ENCODE peak calls at places on chromosomes 16 and 17, in ten cellular contexts. B is islet precursor cell; X is CD8-positive, alpha-beta memory T cell; R is retina; Y is stimulated activated CD8-positive, alpha-beta memory T cell treated with anti-CD3 and anti-CD28 coated beads, Interleukin-4, amount 100 ng/mL, for 24 hours; C is AG08395; L is C1 segment of cervical spinal cord; K is HEK293T; Q is astrocyte of the hippocampus; N is anterior cingulate cortex. P is an unnamed sample.

GRCh38 chr16:87465306-87465705 is 27.5 kb downstream of the ZCCHC14 start:
- DNase-seq in B (peak), R (no peak), L (no peak), C (peak), K (no peak), Y (no peak), X (no peak), N (no peak), Q (peak), P (no peak)

GRCh38 chr16:30677931-30678585 is 19.8 kb downstream of the FBRS start:
- DNase-seq in Y (no peak), C (no peak), N (no peak), R (no peak), X (no peak), B (no peak), K (no peak), L (no peak), Q (no peak), P (no peak)

GRCh38 chr16:81626181-81626674 is 152.9 kb upstream of the PLCG2 start:
- DNase-seq in N (no peak), C (no peak), K (no peak), R (no peak), Y (no peak), Q (no peak), X (no peak), B (no peak), L (no peak), P (no peak)

GRCh38 chr17:45311762-45312476 is 4.9 kb downstream of the MAP3K14 start:
- DNase-seq in C (no peak), Q (peak), R (no peak), L (no peak), K (no peak), N (no peak), X (peak), Y (peak), B (peak), P (no peak)

GRCh38 chr17:65739026-65739425 is 177.6 kb upstream of the AXIN2 start:
- DNase-seq in Q (no peak), K (no peak), N (no peak), Y (no peak), L (no peak), R (no peak), C (no peak), X (no peak), B (no peak), P (no peak)

GRCh38 chr17:78375401-78376079 is 2.9 kb upstream of the PGS1 start:
- DNase-seq in K (no peak), Y (no peak), R (no peak), X (no peak), Q (peak), C (peak), N (no peak), L (no peak), B (peak), P (no peak)

GRCh38 chr16:14510939-14511797 is 118.9 kb downstream of the PARN start:
- DNase-seq in L (no peak), X (no peak), K (no peak), R (no peak), Q (peak), N (no peak), C (peak), Y (no peak), B (peak), P (no peak)

GRCh38 chr16:55930036-55930435 is 54.9 kb upstream of the CES5A start:
- DNase-seq in Q (no peak), N (no peak), C (no peak), L (no peak), X (no peak), B (no peak), K (no peak), R (no peak), Y (no peak), P (no peak)

GRCh38 chr17:2120550-2121335 is 65.8 kb downstream of the HIC1 start:
- DNase-seq in K (no peak), X (no peak), Q (no peak), B (no peak), R (no peak), N (no peak), C (peak), Y (no peak), L (no peak), P (no peak)

GRCh38 chr17:34816806-34817205 is 144.5 kb downstream of the CCT6B start:
- DNase-seq in X (no peak), C (no peak), Q (no peak), K (no peak), N (no peak), B (peak), Y (no peak), L (no peak), R (no peak), P (peak)

GRCh38 chr16:35310999-35311398 is 1851.6 kb downstream of the TP53TG3F start:
- DNase-seq in B (no peak), R (no peak), Y (no peak), X (no peak), K (no peak), Q (no peak), L (no peak), N (no peak), C (no peak), P (no peak)

GRCh38 chr17:64622931-64623654 is 39.0 kb downstream of the SMURF2 start:
- DNase-seq in Q (peak), Y (no peak), R (no peak), C (peak), L (no peak), B (no peak), N (no peak), X (no peak), K (no peak), P (no peak)

GRCh38 chr17:66629762-66630161 is 205.2 kb upstream of the CACNG5 start:
- DNase-seq in R (no peak), Q (no peak), X (no peak), N (no peak), Y (no peak), L (no peak), C (no peak), B (no peak), K (no peak), P (no peak)

GRCh38 chr17:290626-291025 is 62.0 kb downstream of the RPH3AL start:
- DNase-seq in B (no peak), R (peak), Q (no peak), K (no peak), Y (no peak), X (no peak), C (no peak), L (no peak), N (no peak), P (no peak)

GRCh38 chr16:79284760-79285159 is 315.8 kb downstream of the MAF start:
- DNase-seq in R (no peak), K (no peak), X (no peak), B (no peak), C (no peak), Q (no peak), Y (no peak), N (no peak), L (no peak), P (no peak)

GRCh38 chr17:28950017-28950751 is 1.1 kb downstream of the PHF12 start:
- DNase-seq in C (no peak), Y (peak), Q (peak), X (peak), K (no peak), R (peak), B (peak), L (peak), N (peak), P (no peak)

GRCh38 chr17:3535253-3535995 is 22.2 kb downstream of the TRPV3 start:
- DNase-seq in Y (peak), L (peak), X (peak), K (peak), Q (peak), R (peak), C (peak), N (peak), B (peak), P (no peak)

GRCh38 chr16:30750876-30751465 is 2.7 kb downstream of the PHKG2 start:
- DNase-seq in K (no peak), B (no peak), Y (no peak), L (no peak), R (no peak), N (no peak), X (no peak), C (no peak), Q (no peak), P (no peak)

P was measured in NCI-H187.